ENCODE peak calls at places on chromosomes 2 and 18, in seven cellular contexts. L, V, C, T, X, Q and Y are unnamed samples.

GRCh38 chr2:27710640-27711430 is 47.1 kb downstream of the SLC4A1AP start:
- DNase-seq in T (no peak), V (no peak), C (no peak), Q (no peak), X (no peak), L (no peak), Y (peak)

GRCh38 chr2:215332876-215333600 is 21.2 kb downstream of the ATIC start:
- DNase-seq in L (no peak), Q (no peak), V (no peak), X (no peak), T (no peak), C (no peak), Y (no peak)

GRCh38 chr2:102664439-102665042 is 45.2 kb downstream of the SLC9A2 start:
- DNase-seq in L (no peak), Q (no peak), T (no peak), C (no peak), V (no peak), X (no peak), Y (peak)

GRCh38 chr2:45027051-45027450 is 17.8 kb upstream of the SIX2 start:
- DNase-seq in L (no peak), T (no peak), X (no peak), C (no peak), Q (no peak), V (no peak), Y (no peak)

GRCh38 chr18:56267334-56267733 is 371.1 kb downstream of the TXNL1 start:
- DNase-seq in X (no peak), C (peak), T (no peak), V (no peak), Q (no peak), L (no peak), Y (no peak)

GRCh38 chr2:80392446-80392845 is 87.9 kb upstream of the LRRTM1 start:
- DNase-seq in C (no peak), L (peak), Q (no peak), V (no peak), X (no peak), T (no peak), Y (no peak)

GRCh38 chr18:50797147-50797546 is 22.7 kb downstream of the MRO start:
- DNase-seq in L (no peak), C (no peak), V (no peak), X (no peak), T (no peak), Q (no peak), Y (no peak)

GRCh38 chr2:96661324-96661723 is 18.8 kb downstream of the FER1L5 start:
- DNase-seq in Q (no peak), C (no peak), T (no peak), V (no peak), X (no peak), L (no peak), Y (no peak)

GRCh38 chr2:225056330-225057073 is 14.2 kb upstream of the DOCK10 start:
- DNase-seq in L (no peak), V (no peak), Q (no peak), C (no peak), X (no peak), T (no peak), Y (peak)

GRCh38 chr2:4585057-4585635 is 881.8 kb downstream of the DCDC2C start:
- DNase-seq in C (no peak), V (no peak), X (no peak), T (no peak), L (no peak), Q (no peak), Y (no peak)

GRCh38 chr2:157127249-157128012 is 130.1 kb upstream of the GALNT5 start:
- DNase-seq in T (no peak), Q (no peak), V (no peak), C (no peak), X (no peak), L (no peak), Y (no peak)

GRCh38 chr2:100998235-100998573 is 3.9 kb upstream of the RPL31 start:
- DNase-seq in X (no peak), L (no peak), T (no peak), C (no peak), Q (no peak), V (no peak), Y (no peak)

GRCh38 chr2:215620528-215620927 is 184.7 kb upstream of the FN1 start:
- DNase-seq in C (no peak), L (no peak), X (no peak), V (no peak), T (no peak), Q (no peak), Y (no peak)

GRCh38 chr2:121049141-121049540 is 235.9 kb downstream of the TFCP2L1 start:
- DNase-seq in V (no peak), X (no peak), C (no peak), L (no peak), Q (no peak), T (no peak), Y (no peak)

GRCh38 chr2:18611184-18611583 is 21.8 kb upstream of the NT5C1B start:
- DNase-seq in Q (no peak), X (no peak), V (no peak), C (no peak), T (no peak), L (no peak), Y (no peak)

GRCh38 chr2:202066850-202067249 is 6.2 kb upstream of the KIAA2012 start:
- DNase-seq in T (no peak), L (no peak), X (no peak), Q (no peak), C (no peak), V (no peak), Y (no peak)

GRCh38 chr18:43481069-43481468 is 203.8 kb upstream of the SYT4 start:
- DNase-seq in T (no peak), C (no peak), V (no peak), Q (no peak), X (no peak), L (no peak), Y (no peak)

GRCh38 chr2:145484443-145485086 is 964.6 kb upstream of the ZEB2 start:
- DNase-seq in C (no peak), Q (no peak), V (peak), L (peak), X (no peak), T (no peak), Y (peak)

GRCh38 chr18:56240405-56240804 is 398.0 kb downstream of the TXNL1 start:
- DNase-seq in T (no peak), Q (no peak), C (no peak), L (peak), V (no peak), X (no peak), Y (no peak)

DNA sequence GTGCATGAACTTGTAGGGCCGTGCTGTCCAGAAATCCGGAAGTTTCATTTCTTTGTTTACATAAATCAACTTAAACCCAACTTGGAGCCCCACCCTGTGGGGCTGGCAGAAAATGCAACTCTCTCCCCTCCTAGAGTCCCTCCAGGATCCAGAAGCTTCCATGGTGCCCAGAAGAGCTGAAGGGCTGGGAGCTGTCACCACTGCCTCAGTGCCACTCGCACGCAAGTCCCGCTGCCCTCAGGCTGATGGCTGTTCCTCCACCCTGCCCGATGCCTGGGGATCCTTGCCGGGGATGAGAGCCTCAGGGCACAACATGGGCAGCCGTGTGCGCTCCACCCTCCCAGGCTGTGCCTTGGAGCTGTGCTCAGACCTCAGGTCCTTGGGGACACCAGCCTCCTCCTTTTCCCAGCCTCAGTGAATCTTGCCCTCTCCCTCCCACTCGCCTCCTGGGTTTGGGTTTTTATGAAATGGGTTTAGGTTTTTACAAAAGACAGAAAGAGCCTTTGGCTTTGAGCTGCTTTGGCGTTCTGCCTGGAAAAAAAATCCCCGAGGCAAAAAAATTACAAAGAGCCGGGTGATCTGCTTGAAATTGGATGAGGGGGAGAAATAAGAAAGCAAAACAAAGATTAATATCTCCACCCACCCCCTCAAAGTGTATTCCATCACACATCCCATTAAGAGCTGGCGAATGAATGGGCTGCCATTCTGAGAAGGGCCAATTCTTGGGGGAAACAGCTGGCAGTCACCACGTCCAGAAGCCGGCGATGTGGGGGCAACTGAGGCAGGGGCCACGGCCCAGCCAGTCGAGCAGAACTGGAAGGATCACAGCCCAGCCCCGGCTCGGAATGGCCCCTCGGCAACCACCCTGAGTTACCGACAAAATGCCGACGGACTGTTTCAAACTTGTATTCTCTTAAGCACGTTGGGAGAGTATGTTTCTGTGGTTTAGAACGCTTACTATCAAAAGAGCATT is 155.4 kb downstream of the TWIST2 start:
- DNase-seq in X (no peak), V (peak), Q (peak), L (no peak), T (no peak), C (no peak), Y (no peak)
- TF ChIP-seq CTCF in X (no peak), V (peak), Q (no peak), L (peak), T (no peak), C (no peak), Y (no peak)

GRCh38 chr2:237067985-237068576 is 17.6 kb upstream of the COPS8 start:
- DNase-seq in X (no peak), Q (no peak), C (no peak), V (no peak), L (no peak), T (no peak), Y (no peak)
- TF ChIP-seq CTCF in X (no peak), Q (no peak), C (no peak), V (peak), L (no peak), T (no peak), Y (no peak)

DNA sequence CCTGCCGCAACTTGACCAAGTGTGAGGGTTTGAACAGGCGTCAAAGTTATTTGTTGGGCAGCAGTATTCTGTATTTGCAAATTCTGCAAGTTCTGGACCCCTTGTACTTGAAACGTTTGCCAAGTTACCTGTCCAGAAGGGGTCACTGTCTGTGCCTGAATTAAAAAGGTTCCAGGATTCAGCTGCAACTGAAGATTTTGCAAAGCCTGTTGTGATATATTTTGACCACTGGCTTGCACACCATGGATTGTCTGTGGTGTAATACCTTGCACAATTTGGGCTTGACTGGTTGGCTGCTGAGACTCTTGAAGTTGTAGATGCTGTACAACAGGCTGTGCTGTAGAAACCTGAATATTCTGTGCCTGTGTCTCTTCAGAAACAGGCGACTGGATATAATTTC is 10.2 kb downstream of the SP3 start:
- DNase-seq in X (no peak), L (no peak), C (no peak), V (no peak), Q (no peak), T (no peak), Y (no peak)
- TF ChIP-seq CTCF in X (no peak), L (no peak), C (no peak), V (no peak), Q (no peak), T (no peak), Y (no peak)

GRCh38 chr2:88857274-88857741 is 165.8 kb downstream of the RPIA start:
- DNase-seq in T (no peak), X (no peak), Q (no peak), L (no peak), C (no peak), V (no peak), Y (no peak)
- TF ChIP-seq CTCF in T (no peak), X (no peak), Q (no peak), L (no peak), C (no peak), V (no peak), Y (no peak)

DNA sequence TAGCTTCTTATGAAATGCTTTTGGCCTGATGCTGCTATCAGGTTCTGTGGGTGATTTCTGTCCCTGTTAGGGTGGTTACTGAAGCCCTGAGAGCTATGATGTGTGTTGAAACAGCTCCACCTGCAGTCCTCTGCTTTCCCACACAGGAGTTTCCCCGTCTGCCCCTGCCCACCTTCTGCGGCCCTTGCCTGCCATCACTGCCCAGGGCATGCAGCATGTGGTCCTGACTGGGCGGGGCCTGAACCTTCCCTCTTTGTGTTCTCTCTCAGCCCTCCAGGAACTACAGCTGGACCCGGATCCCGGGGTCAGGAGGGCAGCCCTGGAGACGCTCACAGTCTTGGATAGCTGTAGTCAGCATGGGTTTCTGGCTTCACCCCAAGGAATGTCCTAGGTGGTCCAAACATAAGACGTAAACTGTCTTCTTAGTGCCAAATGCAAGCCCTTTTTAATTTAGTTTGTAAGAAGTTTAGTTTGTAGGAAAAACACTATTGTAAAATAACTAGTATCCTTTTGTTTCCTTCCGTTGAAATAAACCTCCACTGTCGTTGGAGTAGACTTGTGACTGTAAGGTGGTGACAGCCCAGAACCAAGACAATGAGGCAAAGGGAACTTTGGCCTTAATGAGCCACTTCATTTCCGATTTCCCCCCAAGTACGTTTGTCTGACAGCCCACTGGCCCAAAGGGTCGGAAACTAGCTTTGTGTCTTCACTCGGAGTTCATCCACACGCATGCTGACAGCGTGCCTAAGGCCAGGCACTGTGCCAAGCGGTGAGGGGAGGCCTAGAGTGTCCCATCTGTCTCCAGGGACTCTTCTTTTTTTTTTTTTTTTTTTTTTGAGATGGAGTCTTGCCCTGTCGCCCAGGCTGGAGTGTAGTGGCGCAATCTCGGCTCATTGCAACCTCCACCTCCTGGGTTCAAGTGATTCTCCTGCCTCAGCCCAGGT is 21.2 kb downstream of the HJURP start:
- DNase-seq in X (peak), C (no peak), L (no peak), Q (no peak), V (peak), T (no peak), Y (no peak)
- TF ChIP-seq CTCF in X (no peak), C (no peak), L (no peak), Q (no peak), V (peak), T (no peak), Y (no peak)

DNA sequence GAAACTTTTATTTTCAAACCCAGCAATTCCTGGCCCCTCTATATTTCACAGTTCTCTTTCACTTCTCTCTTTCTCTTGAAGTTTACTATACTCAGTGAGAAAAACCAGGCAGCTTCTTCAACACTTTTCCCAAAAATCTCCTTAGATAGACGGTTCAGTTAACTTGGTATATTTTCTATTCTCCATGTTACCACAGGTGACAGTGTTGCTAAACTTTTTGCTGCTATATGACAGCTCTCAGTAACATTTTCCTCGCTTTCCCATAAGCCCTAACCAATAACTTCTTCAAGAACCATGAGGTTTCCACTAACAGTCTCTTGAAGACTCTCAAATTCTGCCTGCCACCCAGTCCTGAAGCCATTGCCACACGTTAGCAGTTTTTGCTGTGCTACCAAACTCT is 45.8 kb downstream of the CYBRD1 start:
- DNase-seq in C (no peak), T (no peak), V (no peak), X (no peak), Q (no peak), L (no peak), Y (no peak)
- TF ChIP-seq CTCF in C (no peak), T (no peak), V (no peak), X (peak), Q (no peak), L (peak), Y (no peak)

DNA sequence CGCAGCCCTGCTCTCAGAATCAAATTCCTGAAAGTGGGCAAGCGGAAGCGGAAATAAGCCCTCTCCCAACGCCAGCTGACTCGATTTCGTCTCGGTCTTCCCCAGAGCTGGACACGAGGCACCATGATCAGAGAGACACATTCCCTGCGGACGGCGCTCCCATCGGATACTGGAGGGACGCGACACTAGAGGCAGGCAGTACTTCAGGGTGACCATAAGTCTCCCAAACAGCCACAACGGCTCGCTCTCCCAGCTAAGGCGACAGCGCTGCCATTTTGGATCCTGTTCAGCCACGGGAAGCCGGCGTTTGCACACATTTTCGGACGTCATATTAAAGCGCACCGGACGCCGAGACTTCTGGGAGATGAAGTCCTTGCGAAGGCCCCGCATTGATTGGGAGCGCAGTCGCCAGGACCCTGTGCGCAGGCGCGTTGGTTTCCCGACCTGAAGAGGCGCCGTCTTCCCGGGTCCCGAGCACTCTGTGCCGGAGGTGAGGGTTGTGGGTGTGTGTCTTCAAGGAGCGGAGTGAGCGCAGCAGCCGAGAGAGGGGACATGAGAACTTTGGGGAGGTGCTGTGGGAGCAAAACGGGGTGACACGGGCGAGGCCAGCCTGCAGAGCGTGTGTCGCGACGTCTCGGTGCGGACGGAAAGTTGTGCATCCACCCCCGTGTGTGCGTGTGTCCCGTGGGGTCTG is at the start of gene ZNF2:
- DNase-seq in L (peak), X (peak), Q (peak), C (peak), V (peak), T (peak), Y (peak)
- TF ChIP-seq CTCF in L (no peak), X (no peak), Q (no peak), C (no peak), V (no peak), T (no peak), Y (no peak)

GRCh38 chr2:97969466-97970067 is 26.2 kb downstream of the TMEM131 start:
- DNase-seq in X (no peak), V (no peak), L (no peak), T (no peak), Q (no peak), C (no peak), Y (no peak)
- TF ChIP-seq CTCF in X (no peak), V (no peak), L (no peak), T (no peak), Q (no peak), C (no peak), Y (no peak)

DNA sequence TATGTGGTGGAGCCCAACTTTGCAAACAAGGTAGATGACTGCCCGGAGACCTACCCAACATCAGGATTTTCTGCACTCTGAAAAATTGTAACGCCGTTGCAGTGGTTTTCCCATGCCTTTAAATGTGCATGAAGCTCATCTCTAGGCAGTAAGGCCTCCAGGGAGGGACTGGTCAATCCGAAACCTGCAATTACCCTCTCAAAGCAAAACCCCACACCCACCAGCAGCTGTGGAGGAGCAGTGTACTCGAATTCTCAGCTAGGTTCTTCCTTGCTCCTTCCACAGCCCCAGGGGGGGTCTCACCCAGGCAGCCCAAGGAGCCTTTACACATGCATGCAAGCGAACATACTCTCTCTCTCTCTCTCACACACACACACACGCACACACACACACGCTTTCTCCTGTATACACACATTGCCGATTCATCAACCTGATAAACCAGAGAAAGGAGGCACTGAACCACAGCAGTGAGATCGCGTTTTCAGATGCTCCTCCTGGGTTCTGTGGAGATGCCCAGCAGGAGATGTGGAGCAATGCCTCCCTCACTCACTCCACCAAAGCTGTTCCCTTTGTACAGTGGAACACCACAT is 109.2 kb downstream of the VIT start:
- DNase-seq in V (no peak), T (no peak), C (no peak), X (no peak), L (no peak), Q (no peak), Y (no peak)
- TF ChIP-seq CTCF in V (no peak), T (no peak), C (no peak), X (no peak), L (no peak), Q (no peak), Y (no peak)